ENCODE peak calls at places on chromosomes 1 and 21, in six cellular contexts. One of them, this sample, is unnamed.

GRCh38 chr1:19765623-19766022 is 34.1 kb downstream of the TMCO4 start:
- DNase-seq in body of pancreas: no peak
- DNase-seq in Panc1: no peak
- DNase-seq in left lung: no peak
- DNase-seq in heart right ventricle: no peak
- DNase-seq in uterus: no peak
- DNase-seq in this sample: no peak

GRCh38 chr1:196393742-196394141 is 214.5 kb downstream of the KCNT2 start:
- DNase-seq in body of pancreas: no peak
- DNase-seq in left lung: no peak
- DNase-seq in heart right ventricle: peak; percentile 25
- DNase-seq in Panc1: no peak
- DNase-seq in uterus: no peak
- DNase-seq in this sample: no peak

GRCh38 chr1:146032613-146033219 is 11.2 kb upstream of the HJV start:
- DNase-seq in uterus: no peak
- DNase-seq in left lung: no peak
- DNase-seq in body of pancreas: no peak
- DNase-seq in heart right ventricle: no peak
- DNase-seq in Panc1: peak; percentile 46
- DNase-seq in this sample: peak; percentile 48

GRCh38 chr1:21703318-21703963 is 34.3 kb upstream of the RAP1GAP start:
- DNase-seq in uterus: no peak
- DNase-seq in left lung: no peak
- DNase-seq in Panc1: no peak
- DNase-seq in heart right ventricle: no peak
- DNase-seq in body of pancreas: no peak
- DNase-seq in this sample: peak; percentile 35

GRCh38 chr1:53065391-53065790 is 3.4 kb downstream of the PODN start:
- DNase-seq in Panc1: no peak
- DNase-seq in body of pancreas: no peak
- DNase-seq in heart right ventricle: no peak
- DNase-seq in left lung: peak; percentile 20
- DNase-seq in uterus: peak; percentile 15
- DNase-seq in this sample: no peak

GRCh38 chr1:181910905-181911304 is 150.6 kb downstream of the ZNF648 start:
- DNase-seq in heart right ventricle: no peak
- DNase-seq in body of pancreas: no peak
- DNase-seq in left lung: no peak
- DNase-seq in Panc1: no peak
- DNase-seq in uterus: no peak
- DNase-seq in this sample: peak; percentile 18

GRCh38 chr1:20185834-20186782 is at the start of the genes PLA2G2C and UBXN10:
- DNase-seq in body of pancreas: peak; percentile 32
- DNase-seq in left lung: peak; percentile 68
- DNase-seq in uterus: peak; percentile 44
- DNase-seq in heart right ventricle: peak; percentile 53
- DNase-seq in Panc1: no peak
- DNase-seq in this sample: peak; percentile 67

GRCh38 chr1:116472431-116472961 is 98.3 kb downstream of the CD58 start:
- DNase-seq in heart right ventricle: no peak
- DNase-seq in body of pancreas: no peak
- DNase-seq in Panc1: no peak
- DNase-seq in left lung: no peak
- DNase-seq in uterus: no peak
- DNase-seq in this sample: no peak

GRCh38 chr1:42743302-42744029 is 3.4 kb upstream of the CLDN19 start:
- DNase-seq in Panc1: no peak
- DNase-seq in heart right ventricle: no peak
- DNase-seq in body of pancreas: no peak
- DNase-seq in uterus: no peak
- DNase-seq in left lung: no peak
- DNase-seq in this sample: no peak

GRCh38 chr1:51583532-51583931 is 33.4 kb upstream of the OSBPL9 start:
- DNase-seq in uterus: peak; percentile 41
- DNase-seq in heart right ventricle: peak; percentile 76
- DNase-seq in left lung: peak; percentile 46
- DNase-seq in body of pancreas: peak; percentile 13
- DNase-seq in Panc1: no peak
- DNase-seq in this sample: no peak

GRCh38 chr1:232352956-232353355 is 277.0 kb downstream of the SIPA1L2 start:
- DNase-seq in uterus: no peak
- DNase-seq in Panc1: no peak
- DNase-seq in heart right ventricle: no peak
- DNase-seq in body of pancreas: no peak
- DNase-seq in left lung: no peak
- DNase-seq in this sample: no peak

GRCh38 chr1:227764019-227764391 is 28.8 kb downstream of the SNAP47 start:
- DNase-seq in left lung: no peak
- DNase-seq in body of pancreas: no peak
- DNase-seq in heart right ventricle: no peak
- DNase-seq in Panc1: no peak
- DNase-seq in uterus: no peak
- DNase-seq in this sample: no peak

GRCh38 chr21:46500224-46500861 is 41.7 kb downstream of the DIP2A start:
- DNase-seq in left lung: no peak
- DNase-seq in body of pancreas: no peak
- DNase-seq in Panc1: no peak
- DNase-seq in uterus: no peak
- DNase-seq in heart right ventricle: no peak
- DNase-seq in this sample: no peak

GRCh38 chr1:240823357-240823756 is 211.4 kb upstream of the GREM2 start:
- DNase-seq in Panc1: no peak
- DNase-seq in left lung: no peak
- DNase-seq in uterus: no peak
- DNase-seq in heart right ventricle: no peak
- DNase-seq in body of pancreas: no peak
- DNase-seq in this sample: no peak

GRCh38 chr21:34582506-34583150 is 32.3 kb downstream of the RCAN1 start:
- DNase-seq in body of pancreas: no peak
- DNase-seq in left lung: peak; percentile 43
- DNase-seq in uterus: no peak
- DNase-seq in heart right ventricle: peak; percentile 34
- DNase-seq in Panc1: no peak
- DNase-seq in this sample: peak; percentile 55

GRCh38 chr1:153534933-153535663 is 693 bp downstream of the S100A6 start:
- DNase-seq in heart right ventricle: peak; percentile 62
- DNase-seq in uterus: peak; percentile 72
- DNase-seq in body of pancreas: no peak
- DNase-seq in Panc1: no peak
- DNase-seq in left lung: peak; percentile 85
- DNase-seq in this sample: no peak

GRCh38 chr1:229792576-229792975 is 166.5 kb downstream of the URB2 start:
- DNase-seq in Panc1: no peak
- DNase-seq in heart right ventricle: no peak
- DNase-seq in uterus: no peak
- DNase-seq in left lung: no peak
- DNase-seq in body of pancreas: no peak
- DNase-seq in this sample: no peak
- H3K36me3 ChIP-seq in Panc1: no peaks in the 10 kb centered on the region
- H3K36me3 ChIP-seq in heart right ventricle: no peaks in the 10 kb centered on the region
- H3K36me3 ChIP-seq in uterus: no peaks in the 10 kb centered on the region
- H3K36me3 ChIP-seq in left lung: no peaks in the 10 kb centered on the region
- H3K36me3 ChIP-seq in body of pancreas: no peaks in the 10 kb centered on the region
- H3K36me3 ChIP-seq in this sample: no peaks in the 10 kb centered on the region

DNA sequence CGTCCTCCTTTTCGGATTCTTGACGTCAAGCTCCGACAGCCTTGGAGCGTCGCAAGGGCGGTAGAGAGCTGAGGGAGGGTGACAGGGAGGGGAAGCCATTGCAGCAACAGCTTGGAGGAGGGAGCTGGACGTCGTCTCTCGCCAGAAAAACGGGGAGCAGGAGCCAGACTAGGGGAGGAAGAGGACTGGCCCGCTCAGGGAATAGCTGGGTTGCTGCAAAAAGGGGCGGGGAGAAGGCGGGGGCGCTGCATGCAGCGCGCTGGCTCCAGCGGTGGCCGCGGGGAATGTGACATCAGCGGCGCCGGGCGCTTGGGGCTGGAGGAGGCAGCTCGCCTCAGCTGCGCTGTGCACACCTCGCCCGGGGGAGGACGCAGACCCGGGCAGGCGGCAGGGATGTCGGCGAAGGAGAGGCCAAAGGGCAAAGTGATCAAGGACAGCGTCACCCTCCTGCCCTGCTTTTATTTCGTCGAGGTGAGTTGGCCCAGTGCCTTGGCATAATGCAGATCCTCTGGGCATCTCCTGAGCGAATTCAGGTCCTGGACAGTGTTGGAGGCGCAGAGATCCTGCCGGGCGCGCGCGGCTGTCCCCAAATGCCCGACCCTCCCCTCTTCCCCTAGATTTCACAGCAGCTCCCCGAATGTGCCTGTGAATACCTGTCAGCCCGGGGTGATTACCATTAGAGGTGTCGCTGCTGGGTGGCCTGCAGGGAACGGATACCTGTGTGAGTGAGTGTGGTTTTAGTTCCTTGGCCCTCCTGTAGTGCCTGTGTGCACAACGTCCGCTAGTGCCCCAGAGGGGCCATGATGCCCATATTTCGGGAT is at the start of gene PLPPR4:
- DNase-seq in Panc1: no peak
- DNase-seq in uterus: peak; percentile 17
- DNase-seq in body of pancreas: peak; percentile 38
- DNase-seq in heart right ventricle: peak; percentile 56
- DNase-seq in left lung: peak; percentile 56
- DNase-seq in this sample: peak; percentile 87
- H3K4me3 ChIP-seq in Panc1: peak within 1 kb of the TSS; percentile 22
- H3K4me3 ChIP-seq in uterus: peak within 1 kb of the TSS; percentile 7
- H3K4me3 ChIP-seq in body of pancreas: no peak within 1 kb of the TSS
- H3K4me3 ChIP-seq in heart right ventricle: peak within 1 kb of the TSS; percentile 23
- H3K4me3 ChIP-seq in left lung: peak within 1 kb of the TSS; percentile 27
- H3K4me3 ChIP-seq in this sample: peak within 1 kb of the TSS; percentile 60

DNA sequence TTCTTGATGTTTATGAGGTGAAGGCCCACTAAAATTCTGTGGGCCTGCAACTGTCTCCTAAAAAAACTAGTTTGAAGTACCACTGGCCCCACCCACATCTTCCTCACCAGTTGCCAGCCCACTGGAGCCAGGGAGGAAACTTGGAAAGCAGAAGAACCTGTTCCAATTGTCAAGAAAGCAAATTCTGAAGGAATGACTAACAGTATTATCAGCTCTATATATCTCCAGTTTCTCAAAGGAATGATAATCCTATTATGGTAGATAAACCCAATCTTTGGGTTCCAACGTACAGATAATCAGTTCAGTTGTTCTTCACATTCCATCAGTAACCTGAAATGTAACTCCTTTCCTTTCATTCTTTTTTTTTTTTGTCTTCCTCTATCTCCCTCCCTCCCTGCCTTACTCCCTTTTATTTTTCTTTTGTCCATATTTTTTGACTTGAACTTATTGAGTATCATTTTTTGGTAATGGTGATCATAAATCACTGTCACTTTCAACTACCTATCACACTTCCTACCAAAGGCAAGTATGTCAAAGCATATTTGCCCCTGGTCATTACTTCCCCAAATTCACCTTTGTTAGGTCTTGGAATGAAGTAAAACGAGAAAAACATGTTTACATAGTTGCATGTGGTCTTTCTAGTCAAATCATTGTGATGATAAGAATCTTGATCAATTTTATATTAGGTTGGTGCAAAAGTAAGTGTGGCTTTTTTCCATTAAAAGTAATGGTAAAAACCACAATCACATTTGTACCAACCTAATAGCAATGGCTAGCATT is 943.4 kb downstream of the TTLL7 start:
- DNase-seq in body of pancreas: no peak
- DNase-seq in heart right ventricle: no peak
- DNase-seq in uterus: no peak
- DNase-seq in left lung: no peak
- DNase-seq in Panc1: no peak
- DNase-seq in this sample: no peak
- H3K4me1 ChIP-seq in body of pancreas: no peaks in the 10 kb centered on the region
- H3K4me1 ChIP-seq in heart right ventricle: no peaks in the 10 kb centered on the region
- H3K4me1 ChIP-seq in uterus: no peaks in the 10 kb centered on the region
- H3K4me1 ChIP-seq in left lung: peaks cover 3% of the 10 kb centered on the region
- H3K4me1 ChIP-seq in Panc1: no peaks in the 10 kb centered on the region
- H3K4me1 ChIP-seq in this sample: no peaks in the 10 kb centered on the region

GRCh38 chr1:100287162-100287561 is 21.1 kb downstream of the RTCA start:
- DNase-seq in body of pancreas: no peak
- DNase-seq in heart right ventricle: no peak
- DNase-seq in Panc1: no peak
- DNase-seq in left lung: no peak
- DNase-seq in uterus: no peak
- DNase-seq in this sample: no peak
- H3K36me3 ChIP-seq in body of pancreas: peaks cover 10% of the 10 kb centered on the region
- H3K36me3 ChIP-seq in heart right ventricle: peaks cover 100% of the 10 kb centered on the region
- H3K36me3 ChIP-seq in Panc1: peaks cover 16% of the 10 kb centered on the region
- H3K36me3 ChIP-seq in left lung: peaks cover 3% of the 10 kb centered on the region
- H3K36me3 ChIP-seq in uterus: no peaks in the 10 kb centered on the region
- H3K36me3 ChIP-seq in this sample: peaks cover 46% of the 10 kb centered on the region

GRCh38 chr21:31874817-31875216 is 2.0 kb downstream of the HUNK start:
- DNase-seq in left lung: no peak
- DNase-seq in body of pancreas: peak; percentile 77
- DNase-seq in heart right ventricle: no peak
- DNase-seq in uterus: peak; percentile 19
- DNase-seq in Panc1: no peak
- DNase-seq in this sample: peak; percentile 56
- H3K4me3 ChIP-seq in left lung: no peak overlapping the region
- H3K4me3 ChIP-seq in body of pancreas: peak overlapping the region; percentile 76
- H3K4me3 ChIP-seq in heart right ventricle: no peak overlapping the region
- H3K4me3 ChIP-seq in uterus: peak overlapping the region; percentile 72
- H3K4me3 ChIP-seq in Panc1: no peak overlapping the region
- H3K4me3 ChIP-seq in this sample: peak overlapping the region; percentile 99

DNA sequence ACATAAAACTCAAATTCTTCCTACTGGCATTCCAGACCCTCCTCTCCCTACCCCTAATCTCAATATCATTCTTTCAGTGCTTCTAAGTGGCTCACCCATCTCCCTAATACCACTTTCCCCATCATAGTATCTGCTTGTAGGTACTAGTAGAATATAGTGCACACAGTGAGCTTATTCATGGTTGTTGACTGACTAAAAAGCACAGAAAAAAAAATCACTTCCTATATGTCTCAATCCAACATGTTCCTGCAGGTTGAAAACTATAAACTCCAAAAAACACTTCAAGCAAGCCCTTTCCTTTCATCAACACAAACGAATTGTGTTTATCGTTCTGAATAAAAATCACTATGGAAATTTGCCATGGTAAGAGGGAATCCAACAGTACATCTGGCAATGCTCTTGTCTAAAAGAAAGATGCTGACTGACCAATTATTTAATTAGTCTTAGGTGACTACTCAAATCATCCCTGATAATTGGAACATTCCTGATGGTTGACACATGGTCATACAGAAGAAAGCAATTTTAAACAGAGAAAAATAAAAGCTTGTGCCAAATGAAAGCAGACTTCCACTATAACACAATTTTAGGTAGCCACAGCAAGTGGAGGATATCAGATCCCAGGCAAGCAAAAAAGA is 87.1 kb downstream of the NDUFS5 start:
- DNase-seq in left lung: no peak
- DNase-seq in uterus: no peak
- DNase-seq in heart right ventricle: no peak
- DNase-seq in body of pancreas: no peak
- DNase-seq in Panc1: no peak
- DNase-seq in this sample: no peak
- H3K4me1 ChIP-seq in left lung: peaks cover 54% of the 10 kb centered on the region
- H3K4me1 ChIP-seq in uterus: peaks cover 9% of the 10 kb centered on the region
- H3K4me1 ChIP-seq in heart right ventricle: peaks cover 67% of the 10 kb centered on the region
- H3K4me1 ChIP-seq in body of pancreas: peaks cover 52% of the 10 kb centered on the region
- H3K4me1 ChIP-seq in Panc1: peaks cover 71% of the 10 kb centered on the region
- H3K4me1 ChIP-seq in this sample: peaks cover 30% of the 10 kb centered on the region

DNA sequence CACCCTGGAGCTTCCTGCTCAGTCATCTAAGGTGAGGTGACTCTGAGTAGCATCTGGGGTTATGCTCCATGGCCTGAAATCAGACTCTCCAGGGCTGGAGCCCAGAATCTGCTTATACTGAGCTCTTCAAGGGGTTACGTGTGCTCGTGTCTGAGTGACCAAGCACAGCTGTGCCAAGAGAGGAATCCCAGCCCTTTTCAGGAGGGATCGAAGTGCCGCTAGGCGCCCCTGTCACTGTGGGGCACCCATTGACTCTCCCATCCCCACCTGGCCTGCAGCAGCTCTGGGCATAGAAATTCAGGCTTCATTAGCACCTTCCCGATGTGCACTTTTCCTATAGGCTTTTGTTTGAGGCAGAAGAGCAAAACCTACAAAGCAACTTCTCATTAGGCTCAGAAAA is 13.8 kb downstream of the VASH2 start:
- DNase-seq in Panc1: no peak
- DNase-seq in uterus: no peak
- DNase-seq in left lung: no peak
- DNase-seq in body of pancreas: no peak
- DNase-seq in heart right ventricle: no peak
- DNase-seq in this sample: no peak
- H3K36me3 ChIP-seq in Panc1: no peaks in the 10 kb centered on the region
- H3K36me3 ChIP-seq in uterus: no peaks in the 10 kb centered on the region
- H3K36me3 ChIP-seq in left lung: no peaks in the 10 kb centered on the region
- H3K36me3 ChIP-seq in body of pancreas: no peaks in the 10 kb centered on the region
- H3K36me3 ChIP-seq in heart right ventricle: no peaks in the 10 kb centered on the region
- H3K36me3 ChIP-seq in this sample: no peaks in the 10 kb centered on the region

This sample was measured in neural progenitor cell.